ENCODE peak calls at places on chromosome 11, in five cellular contexts. P, Y, F, Z and A are unnamed samples.

GRCh38 chr11:77103319-77103718 is 679 bp downstream of the OMP start:
- DNase-seq in Z (no peak), Y (no peak), P (no peak), F (no peak), A (no peak)

GRCh38 chr11:63747006-63747405 is 21.6 kb downstream of the ZFTA start:
- DNase-seq in P (no peak), Y (no peak), F (no peak), Z (no peak), A (no peak)

GRCh38 chr11:10181811-10182210 is 112.2 kb downstream of the SBF2 start:
- DNase-seq in Z (no peak), Y (no peak), P (no peak), F (no peak), A (no peak)

GRCh38 chr11:123694551-123694950 is 40.1 kb upstream of the SCN3B start:
- DNase-seq in Y (no peak), P (no peak), Z (no peak), F (no peak), A (no peak)

GRCh38 chr11:70914496-70914895 is 337.9 kb downstream of the SHANK2 start:
- DNase-seq in P (no peak), Y (no peak), F (no peak), Z (no peak), A (no peak)

GRCh38 chr11:61071880-61072279 is 30.4 kb upstream of the CD5 start:
- DNase-seq in Y (no peak), Z (no peak), P (no peak), F (no peak), A (no peak)

GRCh38 chr11:101444164-101444563 is 139.6 kb downstream of the TRPC6 start:
- DNase-seq in Y (no peak), F (no peak), P (no peak), Z (no peak), A (no peak)

GRCh38 chr11:31687256-31687655 is 123.9 kb downstream of the PAX6 start:
- DNase-seq in Y (no peak), P (no peak), Z (no peak), F (no peak), A (no peak)

GRCh38 chr11:107562647-107563208 is 2.8 kb downstream of the ALKBH8 start:
- DNase-seq in Z (no peak), P (no peak), F (no peak), Y (no peak), A (no peak)

GRCh38 chr11:1297576-1298473 is 11.6 kb downstream of the TOLLIP start:
- DNase-seq in F (no peak), Z (no peak), Y (no peak), P (peak), A (no peak)

GRCh38 chr11:6565325-6565724 is 38.1 kb downstream of the RRP8 start:
- DNase-seq in P (no peak), F (no peak), Y (no peak), Z (no peak), A (peak)

GRCh38 chr11:77801477-77801876 is 19.0 kb downstream of the RSF1 start:
- DNase-seq in F (no peak), Z (no peak), Y (no peak), P (no peak), A (no peak)

GRCh38 chr11:76151561-76152085 is 54.7 kb downstream of the WNT11 start:
- DNase-seq in F (no peak), Z (no peak), Y (no peak), P (no peak), A (peak)

GRCh38 chr11:68684385-68685356 is at the start of gene GAL:
- DNase-seq in Y (peak), Z (no peak), F (no peak), P (no peak), A (peak)

GRCh38 chr11:36233226-36233625 is 56.0 kb downstream of the COMMD9 start:
- DNase-seq in P (no peak), F (no peak), Y (no peak), Z (no peak), A (no peak)

GRCh38 chr11:64969209-64969608 is 2.7 kb downstream of the MAJIN start:
- DNase-seq in Y (no peak), Z (no peak), P (no peak), F (no peak), A (no peak)